ENCODE peak calls at places on chromosome 21, in nine cellular contexts. B, T, X, K, R, N, M, G and F are unnamed samples.

GRCh38 chr21:41805643-41806042 is 38.8 kb upstream of the RIPK4 start:
- DNase-seq in B (no peak), K (no peak), G (no peak), N (no peak), R (no peak), T (no peak), X (no peak), M (no peak), F (no peak)

GRCh38 chr21:42146821-42147220 is 72.1 kb upstream of the ABCG1 start:
- DNase-seq in M (no peak), R (no peak), N (no peak), T (no peak), K (no peak), G (no peak), B (no peak), X (no peak), F (no peak)

GRCh38 chr21:41664881-41665765 is 101.7 kb downstream of the RIPK4 start:
- DNase-seq in M (no peak), N (no peak), X (no peak), G (peak), B (no peak), T (peak), R (no peak), K (peak), F (no peak)

GRCh38 chr21:44874240-44874496 is 678 bp upstream of the PTTG1IP start:
- DNase-seq in N (no peak), G (no peak), K (no peak), M (no peak), X (no peak), R (no peak), B (no peak), T (no peak), F (no peak)

GRCh38 chr21:16863541-16863940 is 649.3 kb upstream of the CXADR start:
- DNase-seq in N (no peak), G (no peak), K (no peak), X (no peak), T (no peak), M (no peak), B (no peak), R (no peak), F (no peak)

GRCh38 chr21:32917392-32918135 is 108.2 kb upstream of the OLIG2 start:
- DNase-seq in B (no peak), X (no peak), G (no peak), R (no peak), T (no peak), M (no peak), N (no peak), K (no peak), F (no peak)

GRCh38 chr21:38494688-38495087 is 3.6 kb downstream of the ERG start:
- DNase-seq in B (no peak), N (no peak), K (no peak), M (no peak), R (no peak), T (peak), G (no peak), X (no peak), F (no peak)

GRCh38 chr21:34815831-34816700 is 147.3 kb downstream of the CLIC6 start:
- DNase-seq in N (no peak), T (no peak), K (peak), R (no peak), X (no peak), G (peak), B (no peak), M (no peak), F (no peak)

GRCh38 chr21:34878501-34878900 is 170.6 kb downstream of the RUNX1 start:
- DNase-seq in N (no peak), K (no peak), M (no peak), X (no peak), R (no peak), B (no peak), G (no peak), T (no peak), F (no peak)